ENCODE peak calls at places on chromosomes 1 and 21, in nine cellular contexts. V, H, I, Q, M, X, F, K and Z are unnamed samples.

GRCh38 chr1:246682231-246682895 is 41.8 kb upstream of the SCCPDH start:
- DNase-seq in X (no peak), H (no peak), V (no peak), Q (no peak), M (no peak), K (no peak), I (no peak), F (no peak), Z (no peak)

GRCh38 chr21:27104749-27105439 is 138.0 kb upstream of the ADAMTS5 start:
- DNase-seq in H (no peak), V (no peak), Q (no peak), X (no peak), I (no peak), F (no peak), K (no peak), M (no peak), Z (no peak)

GRCh38 chr21:14086553-14086952 is 124.2 kb downstream of the LIPI start:
- DNase-seq in K (no peak), F (peak), V (no peak), X (no peak), Q (no peak), M (no peak), I (no peak), H (no peak), Z (no peak)

GRCh38 chr1:175478203-175478602 is 265.2 kb downstream of the TNR start:
- DNase-seq in F (no peak), V (no peak), I (no peak), M (no peak), H (no peak), Q (no peak), K (no peak), X (no peak), Z (no peak)

GRCh38 chr1:41804176-41804575 is 114.5 kb downstream of the HIVEP3 start:
- DNase-seq in K (no peak), I (peak), X (no peak), Q (no peak), M (no peak), H (no peak), V (no peak), F (no peak), Z (no peak)

GRCh38 chr1:102463328-102463727 is 466.6 kb upstream of the OLFM3 start:
- DNase-seq in X (no peak), F (no peak), M (no peak), I (no peak), V (no peak), H (no peak), K (no peak), Q (no peak), Z (no peak)

GRCh38 chr1:3732747-3733602 is 19.3 kb upstream of the CCDC27 start:
- DNase-seq in M (no peak), I (no peak), K (no peak), F (no peak), X (no peak), V (peak), H (no peak), Q (no peak), Z (no peak)

GRCh38 chr1:8419861-8420260 is 101.9 kb downstream of the SLC45A1 start:
- DNase-seq in I (no peak), M (no peak), F (no peak), Q (no peak), V (no peak), H (no peak), X (no peak), K (no peak), Z (no peak)

GRCh38 chr21:25515484-25516405 is 91.5 kb downstream of the MRPL39 start:
- DNase-seq in M (no peak), X (no peak), V (peak), F (no peak), H (no peak), Q (no peak), I (no peak), K (no peak), Z (no peak)

GRCh38 chr1:100463809-100464424 is 74.0 kb upstream of the GPR88 start:
- DNase-seq in I (peak), K (peak), V (peak), X (peak), F (no peak), H (peak), Q (peak), M (peak), Z (no peak)

GRCh38 chr1:59136541-59137335 is 160.2 kb upstream of the FGGY start:
- DNase-seq in V (no peak), K (no peak), M (no peak), Q (no peak), F (no peak), X (no peak), I (peak), H (no peak), Z (no peak)

GRCh38 chr1:222629921-222630535 is 12.1 kb downstream of the MIA3 start:
- DNase-seq in M (no peak), F (no peak), V (no peak), Q (no peak), I (no peak), X (no peak), K (no peak), H (no peak), Z (no peak)

GRCh38 chr1:54542962-54543539 is 5.0 kb upstream of the ACOT11 start:
- DNase-seq in M (no peak), I (peak), H (no peak), V (peak), K (peak), F (no peak), Q (no peak), X (no peak), Z (no peak)

GRCh38 chr1:10686404-10687040 is 109.9 kb downstream of the CASZ1 start:
- DNase-seq in X (peak), I (no peak), H (no peak), F (no peak), Q (no peak), M (no peak), K (no peak), V (no peak), Z (no peak)

GRCh38 chr1:10685851-10686403 is 110.5 kb downstream of the CASZ1 start:
- DNase-seq in H (no peak), K (no peak), Q (no peak), I (no peak), X (peak), F (no peak), M (no peak), V (no peak), Z (no peak)

GRCh38 chr1:10688409-10688786 is 108.0 kb downstream of the CASZ1 start:
- DNase-seq in H (no peak), X (no peak), K (no peak), V (no peak), M (no peak), Q (no peak), I (no peak), F (no peak), Z (no peak)

GRCh38 chr1:10687142-10687715 is 109.2 kb downstream of the CASZ1 start:
- DNase-seq in V (no peak), F (no peak), H (no peak), X (no peak), K (no peak), Q (no peak), M (no peak), I (no peak), Z (no peak)

DNA sequence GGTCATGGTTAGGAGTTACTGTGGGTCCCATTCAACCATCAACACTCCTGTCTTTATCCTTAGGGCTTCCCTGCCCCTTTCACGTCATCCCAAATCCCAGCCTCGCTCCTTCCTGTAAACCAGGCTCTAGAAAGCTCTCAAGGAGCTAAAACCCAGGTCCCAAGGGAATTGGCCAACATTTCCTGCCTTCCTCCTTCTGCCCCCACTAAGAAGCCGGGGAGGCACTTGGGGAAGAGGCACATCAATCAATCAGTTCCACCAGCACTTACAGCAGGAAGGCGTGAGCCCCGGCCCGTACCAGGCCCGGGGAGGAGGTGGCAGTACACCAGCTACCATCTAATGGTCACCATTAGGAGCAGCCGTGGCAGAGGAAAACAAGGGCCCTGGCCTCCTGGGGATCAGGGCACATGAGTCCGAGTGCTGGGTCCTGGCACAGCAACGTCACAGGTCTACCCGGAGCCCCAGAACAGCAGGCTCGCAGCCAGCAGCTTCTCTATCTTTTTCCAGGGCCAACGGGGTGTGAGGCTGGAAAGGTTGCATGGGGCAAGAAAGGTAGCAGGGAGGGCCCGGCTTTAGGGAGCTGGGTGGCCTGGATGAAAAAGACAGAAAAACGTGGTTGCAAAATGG is 108.6 kb downstream of the CASZ1 start:
- DNase-seq in F (no peak), K (no peak), H (no peak), M (no peak), I (no peak), X (no peak), V (no peak), Q (no peak), Z (no peak)
- H3K27ac ChIP-seq in F (no peak), K (no peak), H (no peak), M (no peak), I (no peak), X (no peak), V (no peak), Q (no peak), Z (no peak)

GRCh38 chr21:15978158-15978805 is 248.5 kb downstream of the USP25 start:
- DNase-seq in V (peak), Q (no peak), X (no peak), M (peak), F (no peak), H (no peak), K (no peak), I (no peak), Z (no peak)
- TF ChIP-seq REST in V (no peak), Q (no peak), X (no peak), M (no peak), F (no peak), H (no peak), K (no peak), I (no peak), Z (no peak)

GRCh38 chr1:179030130-179030529 is 4.4 kb downstream of the FAM20B start:
- DNase-seq in M (no peak), H (no peak), K (no peak), I (no peak), Q (no peak), X (no peak), F (no peak), V (no peak), Z (no peak)
- H3K27ac ChIP-seq in M (peak), H (no peak), K (peak), I (no peak), Q (no peak), X (peak), F (peak), V (no peak), Z (no peak)

GRCh38 chr1:89990976-89991831 is 3.7 kb upstream of the ZNF326 start:
- DNase-seq in X (no peak), F (no peak), M (no peak), I (no peak), H (no peak), K (no peak), V (no peak), Q (no peak), Z (no peak)
- TF ChIP-seq REST in X (no peak), F (no peak), M (no peak), I (no peak), H (no peak), K (no peak), V (no peak), Q (no peak), Z (no peak)

GRCh38 chr1:156658945-156659574 is 17.1 kb downstream of the BCAN start:
- DNase-seq in F (no peak), I (no peak), X (no peak), H (no peak), V (no peak), M (no peak), K (no peak), Q (no peak), Z (no peak)

GRCh38 chr1:156659672-156659993 is 17.6 kb downstream of the NES start:
- DNase-seq in V (no peak), H (no peak), F (no peak), X (no peak), M (no peak), Q (no peak), K (no peak), I (no peak), Z (no peak)

GRCh38 chr1:156660752-156661112 is 16.5 kb downstream of the NES start:
- DNase-seq in K (peak), Q (no peak), H (peak), V (no peak), X (no peak), F (no peak), M (no peak), I (no peak), Z (no peak)

GRCh38 chr1:156658496-156658895 is 16.6 kb downstream of the BCAN start:
- DNase-seq in X (no peak), I (no peak), M (no peak), F (no peak), Q (no peak), H (no peak), V (no peak), K (no peak), Z (no peak)

GRCh38 chr1:156659994-156660751 is 17.0 kb downstream of the NES start:
- DNase-seq in V (peak), H (peak), X (peak), I (peak), F (peak), M (peak), K (peak), Q (peak), Z (peak)
- H3K27ac ChIP-seq in V (peak), H (peak), X (peak), I (peak), F (peak), M (peak), K (peak), Q (peak), Z (peak)

DNA sequence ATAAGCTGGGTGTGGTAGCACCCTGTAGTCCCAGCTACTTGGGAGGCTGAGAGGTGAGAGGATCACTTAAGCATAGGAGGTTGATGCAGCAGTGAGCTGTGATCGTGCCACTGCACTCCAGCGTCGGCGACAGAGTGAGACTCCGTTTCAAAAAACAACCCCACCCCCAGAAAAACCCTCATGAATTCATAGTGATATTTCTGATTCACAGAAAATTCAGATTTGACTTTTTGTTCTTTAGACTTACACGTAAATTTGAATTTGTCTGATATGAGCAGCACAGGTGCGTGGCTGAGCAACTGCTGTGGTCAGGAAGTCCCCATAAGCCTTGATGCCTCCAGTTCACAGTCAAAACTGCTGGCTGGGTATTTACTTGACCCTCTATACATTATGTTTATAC is 10.0 kb upstream of the MORC3 start:
- DNase-seq in I (no peak), M (no peak), Q (no peak), F (peak), V (no peak), K (no peak), H (no peak), X (no peak), Z (no peak)
- TF ChIP-seq REST in I (no peak), M (no peak), Q (no peak), F (no peak), V (no peak), K (no peak), H (no peak), X (no peak), Z (no peak)

GRCh38 chr1:147267711-147268110 is 25.2 kb downstream of the CHD1L start:
- DNase-seq in I (no peak), M (no peak), H (no peak), K (no peak), Q (no peak), V (no peak), X (no peak), F (no peak), Z (no peak)

GRCh38 chr1:147266381-147266780 is 23.9 kb downstream of the CHD1L start:
- DNase-seq in H (no peak), F (no peak), Q (no peak), K (no peak), X (no peak), I (no peak), V (no peak), M (no peak), Z (no peak)

GRCh38 chr1:147264158-147264768 is 21.8 kb downstream of the CHD1L start:
- DNase-seq in H (no peak), V (no peak), I (no peak), Q (no peak), K (no peak), X (no peak), M (no peak), F (no peak), Z (no peak)
- H3K27ac ChIP-seq in H (no peak), V (no peak), I (no peak), Q (no peak), K (no peak), X (no peak), M (no peak), F (no peak), Z (no peak)

GRCh38 chr1:4962836-4963235 is 308.4 kb downstream of the AJAP1 start:
- DNase-seq in Q (no peak), V (no peak), X (no peak), H (no peak), F (no peak), I (no peak), K (no peak), M (no peak), Z (no peak)
- TF ChIP-seq REST in Q (no peak), V (no peak), X (no peak), H (no peak), F (no peak), I (no peak), K (no peak), M (no peak), Z (no peak)

GRCh38 chr1:145956361-145956760 is 1.5 kb downstream of the LIX1L start:
- DNase-seq in Q (no peak), M (no peak), V (no peak), I (no peak), K (no peak), X (no peak), F (no peak), H (no peak), Z (no peak)

GRCh38 chr1:145956776-145957442 is 908 bp downstream of the LIX1L start:
- DNase-seq in X (no peak), Q (no peak), I (no peak), M (no peak), H (no peak), K (no peak), V (no peak), F (no peak), Z (no peak)

GRCh38 chr1:145959333-145959732 is 1.5 kb upstream of the LIX1L start:
- DNase-seq in V (no peak), K (no peak), I (no peak), F (no peak), X (no peak), Q (no peak), H (no peak), M (no peak), Z (no peak)

GRCh38 chr1:145958734-145959133 is 917 bp upstream of the LIX1L start:
- DNase-seq in Q (no peak), K (no peak), H (no peak), F (no peak), X (no peak), I (no peak), V (no peak), M (no peak), Z (no peak)

GRCh38 chr1:145957443-145958319 is at the start of gene LIX1L:
- DNase-seq in Q (peak), X (peak), F (peak), M (peak), K (peak), V (peak), I (peak), H (peak), Z (no peak)
- H3K27ac ChIP-seq in Q (peak), X (peak), F (peak), M (peak), K (peak), V (no peak), I (peak), H (peak), Z (peak)